ENCODE peak calls at places on chromosomes 13 and 19, in five cellular contexts. B is ascending aorta; Y is CD8-positive, alpha-beta memory T cell; H is heart left ventricle; P is fibroblast of lung. W is an unnamed sample.

GRCh38 chr13:99281811-99282263 is 23.7 kb upstream of the GPR18 start:
- DNase-seq in H (peak; percentile 42), B (peak; percentile 34), P (no peak), Y (peak; percentile 67), W (no peak)

GRCh38 chr13:38897521-38897920 is 93.1 kb downstream of the STOML3 start:
- DNase-seq in H (no peak), P (no peak), Y (no peak), B (no peak), W (no peak)

GRCh38 chr19:51158474-51159129 is 16.5 kb downstream of the SIGLEC7 start:
- DNase-seq in Y (peak; percentile 52), H (no peak), B (no peak), P (peak; percentile 13), W (peak; percentile 39)

GRCh38 chr13:43305416-43305815 is 282.0 kb downstream of the DNAJC15 start:
- DNase-seq in H (no peak), P (no peak), Y (no peak), B (no peak), W (no peak)

GRCh38 chr13:84654654-84655244 is 772.5 kb upstream of the SLITRK1 start:
- DNase-seq in H (no peak), Y (no peak), P (no peak), B (no peak), W (no peak)

GRCh38 chr13:51803018-51803417 is 945 bp downstream of the DHRS12 start:
- DNase-seq in H (no peak), P (no peak), B (no peak), Y (no peak), W (no peak)

GRCh38 chr13:49584771-49585182 is 581 bp downstream of the RCBTB1 start:
- DNase-seq in H (no peak), B (no peak), P (no peak), Y (no peak), W (no peak)

GRCh38 chr13:109672545-109672944 is 113.8 kb downstream of the IRS2 start:
- DNase-seq in B (no peak), P (no peak), Y (no peak), H (no peak), W (no peak)

GRCh38 chr13:29362849-29363604 is 232.5 kb downstream of the SLC7A1 start:
- DNase-seq in P (peak; percentile 31), H (peak; percentile 15), B (no peak), Y (peak; percentile 13), W (no peak)

GRCh38 chr13:50345804-50346203 is 330.6 kb downstream of the KCNRG start:
- DNase-seq in P (no peak), H (no peak), Y (no peak), B (no peak), W (no peak)

GRCh38 chr19:44576843-44577565 is 36.4 kb upstream of the IGSF23 start:
- DNase-seq in B (no peak), P (peak; percentile 40), Y (no peak), H (no peak), W (no peak)

GRCh38 chr19:6611441-6611852 is 20.5 kb upstream of the CD70 start:
- DNase-seq in Y (no peak), P (peak; percentile 10), B (no peak), H (no peak), W (no peak)

GRCh38 chr19:49125025-49125731 is 5.8 kb downstream of the PPFIA3 start:
- DNase-seq in H (no peak), B (no peak), Y (no peak), P (no peak), W (no peak)

GRCh38 chr13:113777311-113778260 is 18.6 kb downstream of the TMEM255B start:
- DNase-seq in B (no peak), P (peak; percentile 29), Y (no peak), H (no peak), W (no peak)

GRCh38 chr19:56152644-56153043 is 11.6 kb downstream of the ZNF444 start:
- DNase-seq in Y (no peak), H (no peak), P (no peak), B (no peak), W (no peak)

GRCh38 chr13:43307921-43308433 is 284.6 kb downstream of the DNAJC15 start:
- DNase-seq in B (peak; percentile 22), H (peak; percentile 75), P (peak; percentile 86), Y (no peak), W (peak; percentile 85)

GRCh38 chr13:45207319-45207718 is 6.5 kb upstream of the KCTD4 start:
- DNase-seq in P (no peak), B (no peak), H (no peak), Y (no peak), W (no peak)

GRCh38 chr19:10305139-10305806 is 4.3 kb downstream of the ZGLP1 start:
- DNase-seq in H (no peak), B (no peak), Y (no peak), P (no peak), W (no peak)

GRCh38 chr13:49410477-49410876 is 33.4 kb downstream of the CAB39L start:
- DNase-seq in H (no peak), B (no peak), Y (no peak), P (no peak), W (no peak)

GRCh38 chr13:26760835-26761582 is 423 bp upstream of the GPR12 start:
- DNase-seq in H (no peak), B (no peak), P (no peak), Y (no peak), W (no peak)

GRCh38 chr19:50043967-50044366 is 18.2 kb downstream of the ZNF473 start:
- DNase-seq in Y (no peak), B (no peak), H (no peak), P (no peak), W (no peak)

GRCh38 chr13:38265135-38265497 is 84.5 kb upstream of the UFM1 start:
- DNase-seq in H (no peak), P (no peak), B (no peak), Y (no peak), W (no peak)

DNA sequence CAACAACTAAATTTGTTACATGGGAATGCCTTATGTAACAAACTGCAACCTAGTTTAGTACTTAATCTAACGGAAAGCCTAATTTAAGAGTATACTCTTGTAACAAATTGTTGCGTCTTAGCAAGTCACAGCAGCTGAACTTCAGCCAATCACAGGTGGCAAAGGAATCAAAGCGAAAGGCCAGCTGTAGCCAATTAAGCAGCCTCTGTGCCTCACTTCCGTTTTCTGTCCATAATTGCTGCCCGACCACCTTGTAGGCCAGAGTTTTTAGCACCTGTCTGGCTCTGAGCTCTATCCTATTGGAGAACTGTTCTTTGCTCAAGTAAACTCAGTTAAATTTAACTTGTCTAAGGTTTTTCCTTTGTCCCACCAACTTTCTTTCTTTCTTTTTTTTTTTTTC is 18.1 kb upstream of the HSPH1 start:
- DNase-seq in P (no peak), B (no peak), Y (no peak), H (no peak), W (no peak)
- H3K9me3 ChIP-seq in P (no peaks in the 10 kb centered on the region), B (no peaks in the 10 kb centered on the region), Y (no peaks in the 10 kb centered on the region), H (no peaks in the 10 kb centered on the region), W (no peaks in the 10 kb centered on the region)

GRCh38 chr13:73672492-73672891 is 461.7 kb downstream of the KLF12 start:
- DNase-seq in H (no peak), B (no peak), Y (no peak), P (no peak), W (no peak)

GRCh38 chr13:73673931-73674330 is 460.3 kb downstream of the KLF12 start:
- DNase-seq in Y (no peak), P (no peak), H (no peak), B (no peak), W (no peak)

GRCh38 chr13:73667756-73668155 is 466.4 kb downstream of the KLF12 start:
- DNase-seq in P (no peak), B (no peak), H (no peak), Y (no peak), W (no peak)

GRCh38 chr13:73676550-73677040 is 457.6 kb downstream of the KLF12 start:
- DNase-seq in Y (no peak), H (no peak), P (no peak), B (no peak), W (no peak)

GRCh38 chr13:73671011-73671410 is 463.2 kb downstream of the KLF12 start:
- DNase-seq in B (no peak), P (no peak), Y (no peak), H (no peak), W (no peak)
- H3K4me3 ChIP-seq in B (no peak overlapping the region), P (no peak overlapping the region), Y (no peak overlapping the region), H (no peak overlapping the region), W (no peak overlapping the region)

DNA sequence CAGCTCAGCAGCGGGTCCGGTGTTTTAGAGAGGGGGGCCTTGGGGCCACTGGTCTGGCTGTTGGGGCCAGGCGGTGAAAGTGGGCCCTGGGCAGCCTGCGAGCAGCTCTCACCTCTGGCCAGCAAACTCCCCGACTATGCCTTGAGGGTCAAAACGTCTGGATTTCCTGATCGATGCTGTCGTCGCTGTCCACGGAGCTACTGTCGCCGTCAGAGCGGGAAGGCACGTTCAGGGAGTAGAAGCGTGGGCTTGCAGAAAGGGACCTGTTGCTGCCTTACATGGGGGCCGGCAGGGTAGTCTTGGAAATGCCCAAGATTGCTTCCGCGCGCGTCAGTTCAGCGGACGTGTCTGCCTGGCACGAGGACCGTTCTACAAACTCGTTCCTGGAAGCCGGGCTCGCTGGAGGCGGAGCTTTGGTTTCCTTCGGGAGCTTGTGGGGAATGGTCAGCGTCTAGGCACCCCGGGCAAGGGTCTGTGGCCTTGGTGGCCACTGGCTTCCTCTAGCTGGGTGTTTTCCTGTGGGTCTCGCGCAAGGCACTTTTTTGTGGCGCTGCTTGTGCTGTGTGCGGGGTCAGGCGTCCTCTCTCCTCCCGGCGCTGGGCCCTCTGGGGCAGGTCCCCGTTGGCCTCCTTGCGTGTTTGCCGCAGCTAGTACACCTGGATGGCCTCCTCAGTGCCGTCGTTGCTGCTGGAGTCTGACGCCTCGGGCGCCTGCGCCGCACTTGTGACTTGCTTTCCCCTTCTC is 15.3 kb downstream of the RB1 start:
- DNase-seq in P (no peak), Y (no peak), H (no peak), B (no peak), W (no peak)
- H3K27me3 ChIP-seq in P (no peaks in the 10 kb centered on the region), Y (no peaks in the 10 kb centered on the region), H (no peaks in the 10 kb centered on the region), B (no peaks in the 10 kb centered on the region), W (no peaks in the 10 kb centered on the region)

DNA sequence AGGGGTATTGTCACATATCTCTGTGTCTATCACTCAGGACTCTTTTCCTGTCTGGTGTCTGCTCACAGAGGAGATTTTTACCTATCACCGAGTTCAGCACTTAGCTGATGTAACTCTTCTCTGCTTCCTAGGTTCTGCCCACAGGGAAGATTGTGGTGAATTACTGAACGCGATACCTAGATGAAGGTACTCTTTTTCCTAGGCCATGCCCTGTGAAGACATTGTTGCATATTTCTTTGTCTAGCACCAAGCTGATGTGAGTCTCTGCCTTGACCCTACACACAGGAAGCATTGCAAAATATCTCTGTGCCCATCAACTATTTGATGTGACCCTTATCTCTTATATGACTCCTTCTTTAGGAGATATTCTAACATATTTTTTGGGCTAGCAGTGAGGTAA is 72.1 kb upstream of the ZNF43 start:
- DNase-seq in P (no peak), H (no peak), Y (no peak), B (no peak), W (no peak)
- H3K9me3 ChIP-seq in P (no peaks in the 10 kb centered on the region), H (no peaks in the 10 kb centered on the region), Y (no peaks in the 10 kb centered on the region), B (no peaks in the 10 kb centered on the region), W (no peaks in the 10 kb centered on the region)

DNA sequence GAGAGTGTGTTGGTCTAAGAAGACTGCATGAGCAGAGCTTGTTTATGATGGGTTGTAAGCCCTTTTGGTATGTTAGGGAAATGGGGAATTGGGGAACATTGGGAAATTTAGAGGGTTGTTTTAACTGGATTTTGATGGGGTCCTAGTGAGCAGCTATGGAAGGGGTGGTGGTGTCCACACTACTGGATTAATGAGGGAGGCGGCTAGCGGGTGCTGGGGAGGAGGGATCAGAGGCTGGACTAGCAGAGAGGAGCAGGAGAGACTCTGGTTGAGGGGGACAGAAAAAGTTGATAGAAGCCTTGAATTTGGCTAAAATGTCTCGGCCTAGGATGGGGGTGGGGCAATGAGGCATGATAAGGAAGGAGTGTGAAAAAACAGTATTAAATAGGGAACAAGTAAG is 1369.1 kb downstream of the UQCRFS1 start:
- DNase-seq in H (no peak), Y (no peak), P (no peak), B (no peak), W (no peak)
- H3K4me3 ChIP-seq in H (no peak overlapping the region), Y (no peak overlapping the region), P (no peak overlapping the region), B (no peak overlapping the region), W (no peak overlapping the region)